ENCODE peak calls at places on chromosome 19, in five cellular contexts. R is testis, Y is IMR-90, I is mucosa of descending colon, N is heart right ventricle. K is an unnamed sample. For H3K4me1 and H3K9me3, the result is how much of the 10 kb centered on the place peaks cover.

GRCh38 chr19:29806098-29806866 is 5.5 kb upstream of the CCNE1 start:
- DNase-seq in N (peak), R (peak), Y (peak), I (no peak), K (peak)

GRCh38 chr19:29302002-29302928 is 89.3 kb upstream of the UQCRFS1 start:
- DNase-seq in N (no peak), I (no peak), Y (no peak), R (no peak), K (no peak)

GRCh38 chr19:49850487-49851342 is at the start of gene PTOV1:
- DNase-seq in R (peak), N (peak), Y (peak), I (peak), K (peak)

GRCh38 chr19:51712461-51713081 is 11.2 kb downstream of the HAS1 start:
- DNase-seq in Y (peak), I (no peak), N (no peak), R (no peak), K (peak)

GRCh38 chr19:51461723-51462161 is 3.5 kb upstream of the SIGLEC8 start:
- DNase-seq in I (no peak), N (no peak), Y (no peak), R (no peak), K (no peak)

GRCh38 chr19:31312004-31312403 is 37.2 kb downstream of the TSHZ3 start:
- DNase-seq in R (no peak), I (no peak), Y (peak), N (no peak), K (no peak)

GRCh38 chr19:42450314-42450934 is 7.7 kb upstream of the CXCL17 start:
- DNase-seq in I (peak), R (peak), Y (peak), N (peak), K (peak)

GRCh38 chr19:35204799-35205732 is 23.5 kb downstream of the FAM187B start:
- DNase-seq in Y (no peak), I (no peak), N (no peak), R (no peak), K (peak)

GRCh38 chr19:44003461-44004134 is 841 bp downstream of the ZNF230 start:
- DNase-seq in Y (no peak), R (peak), I (peak), N (no peak), K (peak)

GRCh38 chr19:41774515-41774980 is 19.2 kb downstream of the CEACAM6 start:
- DNase-seq in R (no peak), N (no peak), Y (no peak), I (peak), K (no peak)

GRCh38 chr19:9913237-9914000 is 22.9 kb downstream of the OLFM2 start:
- DNase-seq in I (no peak), N (no peak), R (peak), Y (no peak), K (peak)

GRCh38 chr19:39195755-39196154 is 1.0 kb upstream of the NCCRP1 start:
- DNase-seq in R (no peak), I (no peak), N (no peak), Y (no peak), K (no peak)

GRCh38 chr19:28631931-28632330 is 581.0 kb downstream of the UQCRFS1 start:
- DNase-seq in R (no peak), I (no peak), Y (no peak), N (no peak), K (no peak)

GRCh38 chr19:15251749-15252397 is 19.6 kb upstream of the EPHX3 start:
- DNase-seq in Y (peak), N (peak), R (peak), I (peak), K (peak)

GRCh38 chr19:31351212-31352193 is 2.3 kb upstream of the TSHZ3 start:
- DNase-seq in R (peak), Y (peak), N (peak), I (peak), K (peak)

GRCh38 chr19:50465986-50466771 is 10.1 kb upstream of the EMC10 start:
- DNase-seq in Y (no peak), I (peak), N (no peak), R (no peak), K (peak)

GRCh38 chr19:32489971-32490370 is 84.4 kb downstream of the DPY19L3 start:
- DNase-seq in I (no peak), Y (peak), N (no peak), R (no peak), K (no peak)
- H3K4me1 ChIP-seq in I (under half), Y (under half), N (under half), R (under half), K (under half)

DNA sequence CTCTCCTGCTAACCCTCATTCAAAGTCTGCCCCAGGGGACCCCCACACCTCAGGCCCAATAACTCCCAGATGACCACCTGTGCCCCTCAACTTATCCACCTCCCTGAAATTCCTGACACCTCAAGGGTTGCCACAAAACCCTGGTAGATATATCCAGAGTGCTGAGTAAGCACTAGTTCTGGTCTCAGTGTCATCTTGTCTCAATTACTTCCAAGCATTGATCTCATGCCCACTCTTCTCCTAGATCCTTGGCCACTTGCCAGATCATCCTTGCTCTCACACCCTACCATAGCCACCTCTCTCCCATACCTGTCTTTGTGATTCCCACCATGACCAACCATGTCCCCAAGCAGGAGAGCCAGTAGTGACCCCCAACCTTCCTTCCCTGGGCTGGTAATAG is 2.0 kb downstream of the ZNF416 start:
- DNase-seq in R (no peak), N (no peak), I (no peak), Y (no peak), K (no peak)
- H3K9me3 ChIP-seq in R (under half), N (half or more), I (half or more), Y (half or more), K (half or more)

GRCh38 chr19:1765904-1766799 is 12.8 kb downstream of the ONECUT3 start:
- DNase-seq in N (no peak), R (no peak), I (no peak), Y (no peak), K (peak)
- H3K4me3 ChIP-seq in N (no peak), R (no peak), I (no peak), Y (no peak), K (no peak)

DNA sequence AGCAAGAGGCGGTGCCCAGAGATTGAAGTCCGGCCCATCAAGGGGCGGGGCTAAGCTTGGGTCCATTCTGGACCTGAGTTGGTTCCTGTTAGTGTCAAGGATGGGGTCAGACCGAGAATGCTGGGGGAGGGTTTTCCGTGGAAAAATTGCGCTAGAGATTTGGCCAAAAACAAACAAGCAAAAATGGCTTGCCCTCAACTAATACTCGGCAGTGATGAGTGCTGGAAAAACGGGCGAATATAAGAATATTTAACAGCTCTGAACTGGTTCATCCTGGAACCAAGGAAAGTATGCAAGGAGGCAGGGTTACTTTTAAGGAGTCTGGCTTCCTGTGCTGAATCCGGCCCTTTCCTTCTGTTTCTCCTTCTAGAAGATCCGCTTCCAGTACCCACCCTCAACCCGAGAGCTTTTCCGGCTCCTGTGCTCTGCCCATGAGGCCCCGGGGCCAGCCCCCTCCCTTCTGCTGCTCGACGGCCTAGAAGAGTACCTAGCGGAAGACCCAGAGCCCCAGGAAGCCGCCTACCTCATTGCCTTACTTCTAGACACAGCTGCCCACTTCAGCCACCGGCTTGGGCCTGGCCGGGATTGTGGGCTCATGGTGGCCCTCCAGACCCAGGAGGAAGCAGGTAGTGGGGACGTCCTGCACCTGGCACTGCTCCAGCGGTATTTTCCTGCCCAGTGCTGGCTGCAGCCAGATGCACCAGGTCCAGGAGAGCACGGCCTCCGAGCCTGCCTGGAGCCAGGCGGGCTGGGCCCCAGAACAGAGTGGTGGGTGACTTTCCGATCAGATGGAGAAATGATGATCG is 880 bp downstream of the SWSAP1 start:
- DNase-seq in Y (no peak), I (peak), R (peak), N (peak), K (peak)
- H3K4me1 ChIP-seq in Y (under half), I (under half), R (under half), N (under half), K (under half)

K was measured in endodermal cell.